ENCODE peak calls at places on chromosomes 1 and 21, in seven cellular contexts. U, Y, D, R, A, K and P are unnamed samples.

GRCh38 chr1:24133819-24134218 is 9.1 kb downstream of the IL22RA1 start:
- DNase-seq in U (no peak), Y (no peak), D (no peak), R (no peak), A (no peak), K (no peak), P (no peak)

GRCh38 chr1:13513885-13514546 is at the start of gene LRRC38:
- DNase-seq in U (no peak), Y (no peak), D (no peak), R (no peak), A (no peak), K (peak), P (no peak)

GRCh38 chr21:42097274-42097673 is 26.2 kb downstream of the UMODL1 start:
- DNase-seq in U (no peak), Y (no peak), D (no peak), R (no peak), A (no peak), K (no peak), P (no peak)

GRCh38 chr1:32194984-32195383 is 5.4 kb upstream of the CCDC28B start:
- DNase-seq in U (no peak), Y (no peak), D (no peak), R (no peak), A (no peak), K (no peak), P (no peak)

GRCh38 chr1:228515200-228515834 is 28.1 kb downstream of the RNF187 start:
- DNase-seq in U (no peak), Y (peak), D (peak), R (peak), A (no peak), K (no peak), P (no peak)

GRCh38 chr1:111990878-111991760 is 1.7 kb upstream of the KCND3 start:
- DNase-seq in U (peak), Y (peak), D (peak), R (no peak), A (no peak), K (peak), P (no peak)

GRCh38 chr21:44880762-44881585 is 7.5 kb upstream of the PTTG1IP start:
- DNase-seq in U (no peak), Y (no peak), D (peak), R (no peak), A (no peak), K (no peak), P (peak)

GRCh38 chr1:17206196-17206595 is 1.3 kb downstream of the PADI1 start:
- DNase-seq in U (no peak), Y (no peak), D (no peak), R (no peak), A (no peak), K (no peak), P (no peak)

GRCh38 chr21:36509966-36510742 is 30.2 kb upstream of the CLDN14 start:
- DNase-seq in U (no peak), Y (peak), D (no peak), R (no peak), A (no peak), K (peak), P (no peak)

GRCh38 chr21:19198801-19199200 is 795.2 kb upstream of the TMPRSS15 start:
- DNase-seq in U (no peak), Y (peak), D (no peak), R (no peak), A (no peak), K (no peak), P (peak)

GRCh38 chr1:166925791-166926483 is 49.4 kb downstream of the ILDR2 start:
- DNase-seq in U (no peak), Y (no peak), D (peak), R (no peak), A (no peak), K (no peak), P (peak)

DNA sequence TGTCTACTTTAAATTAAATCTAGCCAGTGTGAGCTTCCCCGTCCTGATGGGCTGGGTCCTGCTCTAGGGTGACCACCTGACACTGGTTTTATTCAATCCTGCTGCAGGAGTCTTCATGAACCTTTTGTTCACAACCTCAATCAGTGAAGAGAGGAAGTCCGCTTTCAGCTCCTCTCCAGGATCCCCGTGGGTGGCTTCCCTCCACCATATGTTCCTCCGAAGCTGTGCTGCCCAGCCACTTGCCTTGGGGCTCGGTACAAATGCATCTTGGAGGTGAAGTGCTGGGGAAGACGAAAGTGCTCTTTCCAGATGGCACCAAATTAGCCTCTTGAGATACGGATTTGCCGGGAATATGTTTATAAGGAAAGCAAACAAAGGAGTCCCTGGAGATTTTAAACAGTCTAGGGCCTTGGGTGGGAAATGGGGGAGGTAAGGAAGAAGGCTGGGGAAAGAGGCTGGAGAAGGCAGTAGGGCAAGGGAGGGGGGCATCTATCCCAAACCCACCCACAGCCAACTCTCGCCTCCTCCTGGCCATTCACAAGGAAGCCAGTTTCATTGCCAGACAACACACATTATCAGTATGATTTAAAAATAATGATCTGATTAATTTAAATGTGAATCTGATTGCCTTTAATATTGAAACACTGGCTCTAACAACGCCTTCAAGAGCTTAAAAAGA is 430.8 kb downstream of the DISC1 start:
- DNase-seq in U (no peak), Y (no peak), D (no peak), R (no peak), A (no peak), K (no peak), P (no peak)
- TF ChIP-seq CTCF in U (no peak), Y (no peak), D (no peak), R (no peak), A (no peak), K (no peak), P (no peak)

DNA sequence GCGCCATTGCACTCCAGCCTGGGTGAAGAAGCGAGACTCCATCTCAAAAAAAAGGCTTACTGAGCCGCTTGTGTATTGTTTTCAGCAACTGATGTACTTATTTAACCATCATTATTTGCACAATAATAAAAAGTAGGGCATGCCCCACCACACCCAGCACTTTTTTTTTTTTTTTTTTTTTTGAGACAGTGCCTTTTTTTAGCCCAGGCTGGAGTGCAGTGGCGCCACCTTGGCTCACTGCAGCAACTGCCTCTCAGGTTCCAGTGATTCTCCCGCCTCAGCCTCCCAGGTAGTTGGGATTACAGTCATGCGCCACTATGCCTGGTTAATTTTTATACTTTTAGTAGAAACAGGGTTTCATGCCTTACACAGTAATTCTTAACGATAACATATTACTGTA is 12.2 kb upstream of the TRNAU1AP start:
- DNase-seq in U (no peak), Y (no peak), D (no peak), R (no peak), A (no peak), K (no peak), P (no peak)
- TF ChIP-seq CTCF in U (no peak), Y (peak), D (no peak), R (no peak), A (no peak), K (no peak), P (peak)

GRCh38 chr21:33967086-33967571 is 51.5 kb upstream of the ATP5PO start:
- DNase-seq in U (no peak), Y (no peak), D (peak), R (no peak), A (no peak), K (no peak), P (no peak)

GRCh38 chr21:33971492-33972013 is 55.9 kb upstream of the ATP5PO start:
- DNase-seq in U (no peak), Y (peak), D (no peak), R (no peak), A (no peak), K (no peak), P (no peak)

GRCh38 chr21:33968082-33968997 is 52.7 kb upstream of the ATP5PO start:
- DNase-seq in U (no peak), Y (peak), D (peak), R (no peak), A (no peak), K (no peak), P (no peak)

GRCh38 chr21:33968998-33969353 is 53.4 kb upstream of the ATP5PO start:
- DNase-seq in U (no peak), Y (no peak), D (no peak), R (no peak), A (no peak), K (no peak), P (no peak)

DNA sequence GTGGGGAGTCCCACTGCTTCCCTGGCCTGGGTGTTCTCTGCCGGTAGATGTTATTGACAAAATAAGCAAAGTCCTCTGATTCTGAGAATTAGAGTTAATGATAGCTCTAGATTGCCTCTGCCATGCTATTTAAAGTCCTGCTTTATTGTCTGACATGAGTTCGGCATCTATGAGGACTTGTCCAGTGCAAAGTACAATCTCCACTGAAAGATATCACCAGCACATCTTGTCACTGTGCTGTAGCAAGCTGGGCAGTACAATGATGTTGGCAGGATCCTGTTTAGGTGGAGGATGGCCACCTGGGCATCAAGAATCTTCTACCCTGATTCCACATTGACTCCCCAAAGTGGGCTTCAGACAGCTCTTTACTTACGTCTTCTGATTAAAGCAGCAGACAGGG is 54.0 kb upstream of the ATP5PO start:
- DNase-seq in U (no peak), Y (no peak), D (no peak), R (no peak), A (no peak), K (no peak), P (no peak)
- TF ChIP-seq CTCF in U (no peak), Y (no peak), D (no peak), R (no peak), A (no peak), K (no peak), P (no peak)

DNA sequence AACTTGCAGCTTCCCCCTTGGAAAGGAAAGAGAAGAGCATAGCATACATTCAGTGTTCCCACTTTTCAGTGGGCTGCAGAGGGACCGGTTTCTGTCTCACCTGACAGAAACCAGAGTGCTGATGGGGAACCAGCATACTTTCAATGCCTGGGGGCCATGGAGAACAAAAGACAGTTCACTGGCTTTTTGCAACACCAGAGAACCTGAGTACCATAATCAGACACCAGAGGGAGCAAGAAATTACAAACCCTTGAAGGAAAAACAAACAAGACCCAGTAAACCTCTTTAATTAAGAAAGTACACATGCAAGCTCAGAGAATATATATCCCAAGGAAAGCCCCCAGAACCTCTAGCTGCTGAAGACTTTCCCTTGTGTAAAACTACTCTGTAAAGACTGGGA is 51.1 kb downstream of the CSMD2 start:
- DNase-seq in U (no peak), Y (peak), D (peak), R (peak), A (no peak), K (no peak), P (no peak)
- TF ChIP-seq CTCF in U (no peak), Y (no peak), D (peak), R (peak), A (no peak), K (no peak), P (peak)

DNA sequence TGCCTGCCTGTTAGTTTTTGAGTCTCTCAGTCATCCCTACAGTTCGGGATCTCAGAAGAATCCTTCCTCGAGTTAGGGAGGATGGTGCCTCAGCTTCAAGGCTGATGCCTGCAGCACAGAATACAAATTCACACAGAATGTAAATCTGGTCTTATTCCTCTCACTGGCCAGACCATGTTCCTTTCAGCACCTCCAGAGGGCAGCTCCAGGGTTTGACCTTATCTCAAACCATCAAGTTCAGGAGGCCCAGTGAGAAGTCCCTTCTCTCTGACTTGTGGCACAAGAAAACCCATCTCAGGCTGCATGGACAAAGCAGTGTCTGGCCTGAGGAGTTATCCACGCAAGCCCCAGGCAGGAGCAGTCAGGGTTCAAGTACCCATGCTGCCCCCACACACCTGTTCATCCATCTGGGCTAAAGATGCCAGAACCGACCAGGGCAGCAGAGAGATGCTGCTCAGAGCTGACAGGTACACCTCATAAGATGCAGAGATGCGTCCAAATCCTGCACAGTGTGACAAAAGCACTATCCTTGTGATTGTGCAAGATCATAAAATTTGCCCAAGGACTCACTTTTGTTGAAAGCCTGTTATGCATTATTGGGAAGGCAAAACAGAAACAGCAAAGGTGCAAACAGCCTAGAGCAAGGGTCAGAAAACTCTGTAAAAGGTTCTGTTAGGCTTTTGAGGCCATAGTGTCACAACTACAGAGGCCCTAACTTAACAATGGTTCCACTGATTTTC is 49.8 kb downstream of the BCAR3 start:
- DNase-seq in U (no peak), Y (no peak), D (no peak), R (peak), A (no peak), K (no peak), P (no peak)
- TF ChIP-seq CTCF in U (no peak), Y (no peak), D (peak), R (peak), A (no peak), K (peak), P (peak)

GRCh38 chr1:45230537-45230936 is 24.1 kb upstream of the ZSWIM5 start:
- DNase-seq in U (no peak), Y (peak), D (no peak), R (no peak), A (no peak), K (no peak), P (no peak)
- TF ChIP-seq CTCF in U (no peak), Y (no peak), D (no peak), R (peak), A (no peak), K (no peak), P (no peak)

DNA sequence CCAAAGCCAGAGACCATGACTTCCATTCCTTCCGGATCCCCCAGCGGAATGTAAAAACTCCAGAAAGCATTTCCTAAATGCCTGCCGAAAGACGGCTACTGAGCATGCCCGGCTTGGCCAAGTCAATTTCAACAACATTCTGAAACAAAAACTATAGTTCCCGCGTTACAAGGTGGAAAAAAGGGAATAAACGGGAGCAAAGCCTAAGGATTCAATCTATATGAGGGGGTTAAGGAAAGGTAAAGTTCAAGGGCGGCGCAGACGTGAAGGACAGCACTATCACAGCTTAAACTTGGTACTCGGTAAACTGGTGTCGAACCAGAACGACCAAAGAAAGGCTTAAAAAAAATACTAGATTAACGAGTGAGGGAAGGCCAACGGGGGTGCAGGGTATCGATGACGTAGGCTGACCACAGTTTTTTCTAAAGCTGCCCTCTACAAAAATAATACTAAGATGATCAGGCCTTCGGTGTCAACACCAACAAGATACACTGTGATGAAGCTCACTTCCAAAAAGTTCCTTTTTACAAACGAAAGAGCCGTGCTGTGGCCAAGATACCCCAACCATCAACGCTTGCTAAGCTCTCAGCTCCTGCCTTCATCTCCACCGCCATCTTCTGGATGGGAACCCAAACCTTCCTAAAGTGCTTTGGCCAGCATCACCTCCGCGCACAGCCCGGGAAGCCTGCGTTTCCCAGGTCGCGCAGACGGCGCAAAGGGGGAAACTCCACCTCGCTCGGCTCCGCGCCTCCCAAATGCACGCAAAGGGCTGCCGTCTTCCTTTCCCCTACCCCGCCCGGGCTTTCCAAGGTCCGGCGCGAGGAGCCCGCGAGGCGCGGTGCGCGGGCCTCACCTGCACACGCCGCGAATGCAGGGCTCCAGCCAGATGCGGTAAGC is 730 bp downstream of the USP48 start:
- DNase-seq in U (no peak), Y (peak), D (peak), R (peak), A (no peak), K (peak), P (no peak)
- TF ChIP-seq CTCF in U (no peak), Y (no peak), D (peak), R (peak), A (peak), K (no peak), P (peak)

GRCh38 chr1:52842643-52843310 is at the start of gene ZYG11A:
- DNase-seq in U (peak), Y (peak), D (peak), R (peak), A (no peak), K (peak), P (peak)
- TF ChIP-seq CTCF in U (no peak), Y (peak), D (peak), R (peak), A (peak), K (peak), P (peak)